ENCODE peak calls at places on chromosomes 5 and 9, in nine cellular contexts. Q is glutamatergic neuron; M is HEK293T; X is A172; E is RWPE1; V is NCI-H1105 treated with DMSO at 0.1 percent for 48 hours; W is stimulated activated CD4-positive, alpha-beta T cell treated with anti-CD3 and anti-CD28 coated beads, TNF-alpha, amount 100 ng/mL, for 1 hour; N is hypothalamus; D is right atrium auricular region. J is an unnamed sample.

GRCh38 chr5:168409601-168410458 is 76.4 kb upstream of the RARS1 start:
- DNase-seq in E (peak), D (no peak), W (no peak), N (no peak), V (no peak), X (peak), M (no peak), Q (no peak), J (peak)

GRCh38 chr9:128946945-128947422 is 419 bp downstream of the DOLK start:
- DNase-seq in Q (no peak), E (no peak), N (no peak), X (no peak), D (no peak), W (peak), M (peak), V (peak), J (no peak)

GRCh38 chr5:95591490-95591901 is 28.4 kb upstream of the GPR150 start:
- DNase-seq in V (no peak), W (no peak), X (peak), E (peak), N (no peak), Q (no peak), M (no peak), D (no peak), J (peak)

GRCh38 chr9:81635526-81636279 is 53.6 kb downstream of the TLE1 start:
- DNase-seq in W (no peak), X (peak), N (no peak), Q (no peak), V (no peak), D (no peak), E (no peak), M (no peak), J (no peak)

GRCh38 chr5:159774476-159775031 is 141.7 kb upstream of the ADRA1B start:
- DNase-seq in V (no peak), E (no peak), X (no peak), D (no peak), M (no peak), Q (no peak), N (no peak), W (no peak), J (no peak)

GRCh38 chr9:38068866-38069628 is at the start of gene SHB:
- DNase-seq in X (peak), M (peak), E (peak), D (peak), Q (peak), N (peak), V (peak), W (peak), J (peak)

GRCh38 chr5:6497267-6497666 is 48.6 kb downstream of the UBE2QL1 start:
- DNase-seq in N (no peak), D (no peak), Q (no peak), V (no peak), E (no peak), M (no peak), W (no peak), X (no peak), J (no peak)

GRCh38 chr9:94084314-94084713 is at the start of gene PTPDC1:
- DNase-seq in N (peak), M (peak), W (no peak), E (peak), D (no peak), Q (peak), X (peak), V (peak), J (peak)

GRCh38 chr5:172713113-172713808 is 57.7 kb downstream of the DUSP1 start:
- DNase-seq in X (no peak), E (peak), N (peak), V (no peak), W (peak), D (no peak), M (peak), Q (peak), J (no peak)

GRCh38 chr5:56412601-56413379 is 179.7 kb upstream of the ANKRD55 start:
- DNase-seq in E (no peak), V (no peak), N (peak), M (no peak), X (no peak), W (no peak), D (peak), Q (no peak), J (no peak)